ENCODE peak calls at places on chromosomes 16 and 17, in eight cellular contexts. J, H, U, L, B, M, E and Q are unnamed samples.

GRCh38 chr16:1437606-1438005 is 6.7 kb downstream of the PERCC1 start:
- DNase-seq in H (no peak), J (no peak), E (no peak), B (no peak), L (no peak), M (no peak), U (no peak), Q (no peak)

GRCh38 chr16:85622683-85623082 is 9.6 kb downstream of the GSE1 start:
- DNase-seq in U (no peak), B (no peak), L (no peak), E (no peak), J (no peak), M (no peak), H (no peak), Q (no peak)

GRCh38 chr17:59870482-59870881 is 22.3 kb downstream of the TUBD1 start:
- DNase-seq in U (no peak), B (no peak), J (no peak), E (peak; percentile 26), H (no peak), M (no peak), L (no peak), Q (no peak)

GRCh38 chr16:57903656-57904055 is 67.3 kb downstream of the CNGB1 start:
- DNase-seq in E (no peak), L (no peak), B (no peak), H (no peak), M (no peak), U (no peak), J (no peak), Q (no peak)

GRCh38 chr17:64005734-64006167 is 7.6 kb downstream of the PRR29 start:
- DNase-seq in U (no peak), B (no peak), E (peak; percentile 59), J (no peak), H (peak; percentile 51), L (no peak), M (no peak), Q (no peak)

GRCh38 chr17:57995076-57995956 is 7.3 kb upstream of the VEZF1 start:
- DNase-seq in H (no peak), B (peak; percentile 90), M (peak; percentile 87), J (peak; percentile 85), E (peak; percentile 91), U (peak; percentile 51), L (peak; percentile 69), Q (peak; percentile 79)

GRCh38 chr17:63435681-63436522 is 10.2 kb downstream of the CYB561 start:
- DNase-seq in J (no peak), B (peak; percentile 84), M (no peak), E (no peak), L (peak; percentile 83), U (no peak), H (no peak), Q (no peak)

GRCh38 chr16:8571061-8571596 is 19.2 kb downstream of the TMEM114 start:
- DNase-seq in H (no peak), M (peak; percentile 52), E (no peak), J (peak; percentile 88), L (no peak), U (no peak), B (peak; percentile 68), Q (no peak)

GRCh38 chr16:73122604-73123386 is 74.9 kb upstream of the ZFHX3 start:
- DNase-seq in M (peak; percentile 60), J (peak; percentile 12), H (no peak), U (no peak), E (no peak), L (no peak), B (no peak), Q (peak; percentile 28)

GRCh38 chr16:66911112-66911511 is 7.6 kb downstream of the CDH16 start:
- DNase-seq in L (peak; percentile 65), H (no peak), J (no peak), M (no peak), B (no peak), E (no peak), U (no peak), Q (no peak)

GRCh38 chr17:43736389-43736788 is 22.2 kb downstream of the SOST start:
- DNase-seq in L (no peak), B (no peak), M (no peak), E (no peak), U (no peak), J (no peak), H (no peak), Q (peak; percentile 25)

GRCh38 chr16:22296225-22297113 is 740 bp upstream of the POLR3E start:
- DNase-seq in E (peak; percentile 64), B (peak; percentile 49), H (no peak), L (no peak), M (peak; percentile 16), U (peak; percentile 22), J (no peak), Q (no peak)

GRCh38 chr17:7512105-7512504 is 27.9 kb downstream of the POLR2A start:
- DNase-seq in L (no peak), E (no peak), U (no peak), B (no peak), J (no peak), H (no peak), M (no peak), Q (no peak)

GRCh38 chr16:2856686-2857450 is 1.1 kb downstream of the PRSS22 start:
- DNase-seq in U (no peak), M (no peak), L (no peak), E (no peak), J (no peak), H (no peak), B (no peak), Q (no peak)

GRCh38 chr16:2859686-2860265 is 1.8 kb upstream of the PRSS22 start:
- DNase-seq in M (no peak), B (no peak), E (no peak), J (no peak), U (no peak), H (no peak), L (no peak), Q (no peak)

GRCh38 chr16:2856061-2856670 is 1.8 kb downstream of the PRSS22 start:
- DNase-seq in J (no peak), U (peak; percentile 44), E (no peak), M (no peak), H (peak; percentile 69), L (peak; percentile 64), B (peak; percentile 68), Q (no peak)

GRCh38 chr16:2857451-2858244 is at the start of gene PRSS22:
- DNase-seq in J (no peak), U (no peak), E (no peak), M (no peak), L (peak; percentile 42), H (peak; percentile 74), B (peak; percentile 80), Q (peak; percentile 9)

DNA sequence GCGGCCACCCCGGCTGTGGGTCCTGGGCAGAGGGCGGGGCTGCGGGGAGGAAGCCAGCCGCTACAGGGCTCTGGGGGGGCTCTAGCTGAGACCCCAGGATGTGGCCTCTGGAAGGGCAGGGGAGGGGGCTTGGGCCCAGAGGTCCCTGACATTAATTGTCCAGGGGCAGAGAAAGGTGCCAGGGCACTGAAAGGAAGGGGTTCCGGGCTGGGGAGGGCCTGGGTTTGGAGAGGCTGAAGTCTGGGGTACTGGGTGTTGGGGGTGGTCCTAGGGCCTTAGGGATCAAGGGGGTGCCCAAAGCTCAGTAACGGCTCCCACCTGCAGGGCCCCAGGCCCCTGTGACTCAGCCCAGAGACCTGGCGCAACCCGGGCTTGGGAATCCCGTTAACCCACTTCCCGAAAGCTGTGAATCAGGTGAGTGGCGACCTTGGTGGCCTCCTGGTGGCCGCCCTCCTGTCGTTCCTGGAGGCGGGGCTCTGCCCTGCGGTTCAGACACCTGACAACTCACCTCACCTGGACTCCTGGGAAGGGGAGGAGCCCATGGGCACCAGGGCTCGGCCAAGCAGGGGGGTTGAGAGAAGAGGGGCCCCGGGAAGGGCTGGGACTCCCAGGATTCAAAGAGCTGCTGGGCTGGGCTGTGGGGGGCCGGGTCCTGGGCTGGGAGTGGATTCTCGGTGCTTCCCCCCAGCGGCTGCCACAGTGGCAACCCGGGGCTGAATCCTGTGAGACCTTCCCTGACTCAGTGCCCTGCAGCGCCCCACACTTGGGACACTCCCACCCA is 465 bp upstream of the PRSS22 start:
- DNase-seq in B (peak; percentile 79), J (no peak), M (no peak), E (no peak), H (peak; percentile 82), U (no peak), L (peak; percentile 48), Q (no peak)
- TF ChIP-seq CTCF in B (no peak), J (no peak), M (no peak), E (no peak), H (peak; percentile 27), U (no peak), L (no peak), Q (no peak)

DNA sequence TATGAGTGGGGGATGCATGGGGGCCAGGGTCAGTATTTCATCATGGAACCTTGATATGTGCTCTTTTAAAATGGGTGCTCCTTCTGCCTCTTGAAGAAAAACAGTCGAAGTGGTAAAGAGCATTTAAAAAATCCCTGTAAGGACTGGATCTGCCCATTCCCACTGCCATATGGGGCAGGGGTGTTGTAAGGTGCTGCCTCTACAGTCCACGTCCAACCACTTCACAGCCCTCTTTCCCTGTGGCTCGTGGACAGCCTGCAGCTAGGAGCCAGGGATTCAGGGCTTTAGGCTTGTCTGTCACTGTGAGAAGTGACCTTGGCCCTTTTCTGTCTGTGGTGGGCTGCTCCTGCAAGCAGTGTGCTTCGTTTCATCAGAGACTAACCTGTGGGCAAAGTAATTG is 44.3 kb downstream of the IGF2BP1 start:
- DNase-seq in M (no peak), B (no peak), U (no peak), H (no peak), J (no peak), L (no peak), E (no peak), Q (no peak)
- TF ChIP-seq CTCF in M (no peak), B (no peak), U (no peak), H (no peak), J (no peak), L (no peak), E (no peak), Q (no peak)

GRCh38 chr17:27256225-27257030 is 37.5 kb upstream of the WSB1 start:
- DNase-seq in E (no peak), U (no peak), H (no peak), B (no peak), L (no peak), M (peak; percentile 94), J (peak; percentile 78), Q (peak; percentile 90)

GRCh38 chr17:27259356-27259755 is 34.6 kb upstream of the WSB1 start:
- DNase-seq in B (no peak), M (no peak), L (no peak), U (no peak), E (no peak), H (no peak), J (no peak), Q (no peak)

GRCh38 chr17:27257031-27257357 is 36.9 kb upstream of the WSB1 start:
- DNase-seq in B (no peak), E (no peak), M (no peak), L (no peak), H (no peak), U (no peak), J (no peak), Q (no peak)
- TF ChIP-seq CTCF in B (no peak), E (no peak), M (no peak), L (no peak), H (no peak), U (no peak), J (no peak), Q (no peak)

DNA sequence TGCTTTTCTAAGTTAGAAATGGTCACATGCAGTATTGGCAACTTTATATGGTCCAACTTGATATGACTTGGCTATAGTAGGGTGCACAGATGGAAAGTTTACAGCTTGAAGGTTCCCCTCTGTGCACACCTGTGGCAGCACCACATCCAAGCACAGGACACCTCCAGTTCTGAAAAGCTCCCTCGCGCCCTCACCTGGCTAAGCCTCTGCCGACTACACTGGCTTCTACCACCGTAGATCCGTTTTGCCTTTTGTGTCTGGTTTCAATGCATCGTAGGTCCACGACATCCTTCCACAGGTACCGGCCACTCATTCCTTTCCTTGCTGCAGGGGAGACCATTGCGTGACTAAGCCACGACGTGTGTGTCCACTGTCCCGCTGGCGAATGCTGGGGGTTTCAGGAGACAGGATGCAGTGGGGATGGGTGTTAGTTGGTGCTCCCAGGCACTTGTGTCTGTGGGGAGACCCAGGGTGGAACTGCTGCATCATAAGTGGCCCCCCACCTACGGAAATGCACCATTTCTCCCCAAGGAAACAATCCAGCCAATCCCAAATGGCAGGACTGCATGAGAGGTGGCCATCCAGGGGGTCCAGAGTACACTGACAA is 4.9 kb upstream of the RASD1 start:
- DNase-seq in M (no peak), U (no peak), J (no peak), H (peak; percentile 34), L (no peak), B (no peak), E (no peak), Q (no peak)
- TF ChIP-seq CTCF in M (peak; percentile 24), U (no peak), J (no peak), H (no peak), L (no peak), B (peak; percentile 17), E (no peak), Q (no peak)